ENCODE peak calls at places on chromosome 14, in six cellular contexts. Z, L, M, F, N and W are unnamed samples.

GRCh38 chr14:91318911-91319310 is 74.4 kb upstream of the GPR68 start:
- DNase-seq in Z (no peak), L (no peak), M (no peak), F (no peak), N (no peak), W (no peak)

GRCh38 chr14:82180057-82180620 is 646.5 kb upstream of the SEL1L start:
- DNase-seq in Z (no peak), L (no peak), M (no peak), F (no peak), N (no peak), W (no peak)

GRCh38 chr14:68939893-68940613 is 39.0 kb downstream of the ACTN1 start:
- DNase-seq in Z (no peak), L (no peak), M (peak; percentile 76), F (no peak), N (no peak), W (peak; percentile 49)

GRCh38 chr14:54610051-54610977 is 43.4 kb downstream of the SAMD4A start:
- DNase-seq in Z (no peak), L (no peak), M (no peak), F (no peak), N (no peak), W (no peak)

GRCh38 chr14:33966276-33966675 is 15.4 kb upstream of the EGLN3 start:
- DNase-seq in Z (no peak), L (no peak), M (no peak), F (no peak), N (no peak), W (no peak)

GRCh38 chr14:74574092-74574438 is 38.0 kb downstream of the LTBP2 start:
- DNase-seq in Z (no peak), L (no peak), M (no peak), F (no peak), N (no peak), W (no peak)

GRCh38 chr14:37091651-37092050 is 80.8 kb downstream of the SLC25A21 start:
- DNase-seq in Z (no peak), L (no peak), M (no peak), F (no peak), N (no peak), W (no peak)

GRCh38 chr14:78446807-78447206 is 276.6 kb downstream of the NRXN3 start:
- DNase-seq in Z (peak; percentile 12), L (no peak), M (no peak), F (no peak), N (no peak), W (no peak)

GRCh38 chr14:104211741-104212140 is 73.4 kb downstream of the KIF26A start:
- DNase-seq in Z (no peak), L (no peak), M (no peak), F (peak; percentile 59), N (no peak), W (no peak)

GRCh38 chr14:104895786-104896642 is 28.7 kb upstream of the PLD4 start:
- DNase-seq in Z (no peak), L (no peak), M (no peak), F (peak; percentile 82), N (no peak), W (no peak)

GRCh38 chr14:93173943-93174395 is 10.7 kb downstream of the MOAP1 start:
- DNase-seq in Z (no peak), L (no peak), M (no peak), F (peak; percentile 50), N (no peak), W (no peak)

GRCh38 chr14:77145975-77146740 is 4.6 kb upstream of the ZDHHC22 start:
- DNase-seq in Z (no peak), L (no peak), M (no peak), F (no peak), N (no peak), W (no peak)

GRCh38 chr14:58096731-58097130 is 55.3 kb downstream of the ARMH4 start:
- DNase-seq in Z (no peak), L (no peak), M (no peak), F (no peak), N (no peak), W (no peak)

GRCh38 chr14:52342849-52343606 is 28.9 kb downstream of the PTGER2 start:
- DNase-seq in Z (no peak), L (no peak), M (peak; percentile 46), F (no peak), N (no peak), W (no peak)

GRCh38 chr14:86405250-86405649 is 875.3 kb downstream of the FLRT2 start:
- DNase-seq in Z (no peak), L (no peak), M (no peak), F (no peak), N (no peak), W (no peak)

GRCh38 chr14:33682746-33683145 is 268.1 kb downstream of the EGLN3 start:
- DNase-seq in Z (no peak), L (no peak), M (no peak), F (no peak), N (no peak), W (no peak)

GRCh38 chr14:100667706-100668105 is 59.0 kb upstream of the DLK1 start:
- DNase-seq in Z (no peak), L (no peak), M (no peak), F (no peak), N (no peak), W (no peak)

GRCh38 chr14:38951451-38951850 is 151.6 kb downstream of the SEC23A start:
- DNase-seq in Z (no peak), L (no peak), M (no peak), F (no peak), N (no peak), W (no peak)

GRCh38 chr14:58955294-58955821 is 233.1 kb upstream of the DAAM1 start:
- DNase-seq in Z (no peak), L (no peak), M (no peak), F (no peak), N (no peak), W (no peak)

GRCh38 chr14:50062438-50063039 is 53.8 kb downstream of the VCPKMT start:
- DNase-seq in Z (no peak), L (no peak), M (peak; percentile 75), F (no peak), N (no peak), W (no peak)

GRCh38 chr14:104150201-104151027 is 12.0 kb downstream of the KIF26A start:
- DNase-seq in Z (no peak), L (no peak), M (no peak), F (peak; percentile 52), N (no peak), W (no peak)

GRCh38 chr14:97267509-97267908 is 470.3 kb downstream of the VRK1 start:
- DNase-seq in Z (no peak), L (no peak), M (no peak), F (no peak), N (no peak), W (no peak)

GRCh38 chr14:78341827-78342389 is 171.7 kb downstream of the NRXN3 start:
- DNase-seq in Z (no peak), L (no peak), M (no peak), F (no peak), N (no peak), W (peak; percentile 20)

GRCh38 chr14:24944800-24945199 is 105.1 kb downstream of the STXBP6 start:
- DNase-seq in Z (no peak), L (no peak), M (no peak), F (no peak), N (no peak), W (no peak)

GRCh38 chr14:64279719-64280668 is 14.2 kb downstream of the ESR2 start:
- DNase-seq in Z (no peak), L (no peak), M (peak; percentile 26), F (no peak), N (no peak), W (no peak)

GRCh38 chr14:24132061-24132685 is 1.7 kb downstream of the FITM1 start:
- DNase-seq in Z (no peak), L (no peak), M (no peak), F (no peak), N (no peak), W (peak; percentile 24)

GRCh38 chr14:105138021-105138541 is 30.5 kb downstream of the JAG2 start:
- DNase-seq in Z (no peak), L (no peak), M (no peak), F (peak; percentile 60), N (no peak), W (no peak)

GRCh38 chr14:100193417-100194357 is 34.2 kb upstream of the DEGS2 start:
- DNase-seq in Z (no peak), L (no peak), M (no peak), F (no peak), N (no peak), W (no peak)

GRCh38 chr14:104229621-104230041 is 91.2 kb downstream of the KIF26A start:
- DNase-seq in Z (no peak), L (no peak), M (no peak), F (peak; percentile 46), N (no peak), W (no peak)

GRCh38 chr14:20413785-20414117 is 450 bp upstream of the TEP1 start:
- DNase-seq in Z (no peak), L (no peak), M (no peak), F (no peak), N (no peak), W (no peak)

GRCh38 chr14:102493096-102493495 is 16.5 kb downstream of the ANKRD9 start:
- DNase-seq in Z (no peak), L (no peak), M (no peak), F (peak; percentile 55), N (no peak), W (no peak)